ENCODE peak calls at places on chromosomes 1 and 21, in ten cellular contexts. R is aorta, I is H1, W is IMR-90, N is colonic mucosa, M is HCT116, B is neuronal stem cell, K is right lobe of liver, F is adrenal gland, O is AG04450. H is an unnamed sample. For H3K9me3, the result is how much of the 10 kb centered on the place peaks cover.

GRCh38 chr1:232459826-232460225 is 170.1 kb downstream of the SIPA1L2 start:
- DNase-seq in O (no peak), M (no peak), N (no peak), B (no peak), F (no peak), I (no peak), K (no peak), W (no peak), R (no peak), H (no peak)

GRCh38 chr1:20180221-20181207 is 5.4 kb upstream of the UBXN10 start:
- DNase-seq in N (no peak), M (no peak), W (no peak), I (no peak), B (no peak), R (no peak), O (no peak), F (peak), K (no peak), H (no peak)

GRCh38 chr1:156648951-156649350 is 7.0 kb downstream of the BCAN start:
- DNase-seq in B (no peak), K (no peak), M (no peak), W (no peak), O (no peak), R (no peak), I (no peak), F (no peak), N (no peak), H (no peak)

GRCh38 chr1:221697924-221698425 is 43.9 kb downstream of the DUSP10 start:
- DNase-seq in B (no peak), I (no peak), R (no peak), F (no peak), K (no peak), N (no peak), O (no peak), M (no peak), W (peak), H (no peak)

GRCh38 chr1:184513966-184514365 is 127.1 kb downstream of the C1orf21 start:
- DNase-seq in W (peak), F (peak), B (no peak), K (peak), R (peak), O (no peak), M (no peak), I (no peak), N (no peak), H (no peak)

GRCh38 chr1:41840592-41841246 is 78.0 kb downstream of the HIVEP3 start:
- DNase-seq in F (no peak), M (peak), R (no peak), W (no peak), I (no peak), K (no peak), N (no peak), O (no peak), B (no peak), H (no peak)

GRCh38 chr1:71019248-71019647 is 28.4 kb downstream of the PTGER3 start:
- DNase-seq in O (no peak), R (no peak), B (no peak), I (no peak), F (no peak), N (no peak), M (no peak), W (no peak), K (no peak), H (no peak)

GRCh38 chr1:9910080-9910424 is at the start of gene CTNNBIP1:
- DNase-seq in M (no peak), O (no peak), I (no peak), W (no peak), K (no peak), N (no peak), R (no peak), F (no peak), B (no peak), H (no peak)

GRCh38 chr1:25487628-25488027 is 55.8 kb upstream of the LDLRAP1 start:
- DNase-seq in M (no peak), W (no peak), O (no peak), R (no peak), N (no peak), F (no peak), K (no peak), B (no peak), I (no peak), H (no peak)

GRCh38 chr1:1098656-1099425 is 17.0 kb downstream of the C1orf159 start:
- DNase-seq in I (no peak), F (no peak), B (no peak), O (no peak), R (no peak), W (no peak), M (no peak), N (no peak), K (no peak), H (no peak)

GRCh38 chr1:113396585-113396984 is 6.3 kb downstream of the MAGI3 start:
- DNase-seq in B (no peak), W (peak), K (no peak), O (peak), I (no peak), R (no peak), N (no peak), F (no peak), M (peak), H (no peak)

GRCh38 chr1:12003762-12004161 is 15.5 kb upstream of the MIIP start:
- DNase-seq in I (no peak), F (no peak), K (no peak), O (no peak), M (no peak), B (no peak), W (no peak), R (no peak), N (no peak), H (no peak)

GRCh38 chr1:197776348-197777082 is 1.2 kb upstream of the DENND1B start:
- DNase-seq in M (peak), B (no peak), K (no peak), O (no peak), R (no peak), I (no peak), F (no peak), N (no peak), W (peak), H (no peak)

GRCh38 chr1:160542303-160542945 is 19.4 kb upstream of the SLAMF6 start:
- DNase-seq in N (no peak), M (no peak), K (no peak), B (no peak), F (no peak), I (no peak), O (no peak), W (no peak), R (no peak), H (no peak)

GRCh38 chr1:101451888-101452287 is 215.1 kb downstream of the S1PR1 start:
- DNase-seq in N (no peak), M (no peak), F (no peak), B (no peak), R (no peak), I (no peak), K (no peak), W (no peak), O (no peak), H (no peak)

GRCh38 chr1:226519135-226519534 is 29.4 kb upstream of the STUM start:
- DNase-seq in M (no peak), B (no peak), N (peak), I (no peak), K (no peak), F (no peak), O (no peak), W (no peak), R (no peak), H (no peak)

GRCh38 chr1:210855440-210855839 is 278.5 kb downstream of the KCNH1 start:
- DNase-seq in F (no peak), O (no peak), M (no peak), B (no peak), R (no peak), I (no peak), W (no peak), N (no peak), K (no peak), H (no peak)

GRCh38 chr1:231860221-231861088 is 233.9 kb downstream of the DISC1 start:
- DNase-seq in M (no peak), K (no peak), F (no peak), N (no peak), W (no peak), I (no peak), O (no peak), R (no peak), B (no peak), H (no peak)

GRCh38 chr21:29812947-29813346 is 126.8 kb downstream of the GRIK1 start:
- DNase-seq in I (no peak), F (no peak), N (no peak), R (no peak), M (no peak), O (no peak), B (no peak), K (no peak), W (no peak), H (no peak)

GRCh38 chr1:3011631-3012510 is 9.4 kb upstream of the ACTRT2 start:
- DNase-seq in R (no peak), O (no peak), I (no peak), K (no peak), B (no peak), N (no peak), F (no peak), W (no peak), M (no peak), H (peak)

GRCh38 chr1:903305-903704 is 20.4 kb upstream of the SAMD11 start:
- DNase-seq in M (no peak), O (no peak), W (no peak), I (no peak), B (no peak), K (no peak), F (no peak), N (no peak), R (peak), H (no peak)

GRCh38 chr1:27526569-27527222 is 36.7 kb upstream of the WASF2 start:
- DNase-seq in M (no peak), N (no peak), F (no peak), I (no peak), K (no peak), O (no peak), R (no peak), B (no peak), W (peak), H (no peak)

GRCh38 chr1:37998913-37999433 is 6.3 kb downstream of the FHL3 start:
- DNase-seq in B (no peak), F (no peak), M (no peak), K (no peak), R (peak), O (no peak), N (no peak), I (no peak), W (no peak), H (no peak)

GRCh38 chr1:169680377-169681019 is 30.9 kb downstream of the SELL start:
- DNase-seq in M (no peak), N (no peak), R (no peak), O (no peak), K (no peak), B (no peak), I (no peak), F (no peak), W (no peak), H (no peak)

GRCh38 chr1:70247768-70248167 is 26.6 kb downstream of the SRSF11 start:
- DNase-seq in N (no peak), I (no peak), B (no peak), O (no peak), M (no peak), K (no peak), W (no peak), R (no peak), F (no peak), H (no peak)

GRCh38 chr21:18002393-18002792 is 183.2 kb upstream of the C21orf91 start:
- DNase-seq in B (no peak), F (no peak), K (no peak), M (no peak), I (no peak), N (no peak), W (no peak), R (no peak), O (no peak), H (no peak)

GRCh38 chr1:184684285-184685077 is 70.2 kb downstream of the EDEM3 start:
- DNase-seq in O (no peak), W (no peak), F (no peak), M (no peak), I (no peak), R (peak), N (no peak), K (no peak), B (no peak), H (no peak)

GRCh38 chr1:172089768-172090510 is 248.6 kb downstream of the DNM3 start:
- DNase-seq in N (peak), W (peak), K (peak), O (no peak), M (peak), R (peak), F (peak), I (peak), B (peak), H (peak)

GRCh38 chr1:96918406-96918805 is 196.8 kb downstream of the PTBP2 start:
- DNase-seq in R (no peak), N (no peak), B (no peak), O (no peak), I (no peak), F (no peak), K (no peak), M (no peak), W (peak), H (no peak)

GRCh38 chr1:245969274-245969673 is 537.8 kb downstream of the SMYD3 start:
- DNase-seq in I (no peak), M (no peak), R (no peak), B (no peak), O (peak), N (no peak), F (peak), K (no peak), W (peak), H (no peak)

GRCh38 chr1:110150330-110151174 is at the start of gene SLC6A17:
- DNase-seq in B (peak), F (peak), M (peak), W (peak), K (no peak), O (no peak), R (no peak), N (no peak), I (peak), H (no peak)

GRCh38 chr1:45569962-45570581 is 13.8 kb upstream of the NASP start:
- DNase-seq in W (peak), F (peak), O (peak), K (peak), R (peak), B (peak), M (peak), I (peak), N (peak), H (peak)

GRCh38 chr21:8992731-8993174 is 1528.6 kb upstream of the TPTE start:
- DNase-seq in O (no peak), I (no peak), N (no peak), M (no peak), W (no peak), K (peak), F (no peak), R (no peak), B (no peak), H (no peak)

GRCh38 chr21:8991088-8991907 is 1530.1 kb upstream of the TPTE start:
- DNase-seq in M (no peak), W (no peak), N (no peak), F (no peak), I (no peak), R (no peak), K (no peak), B (no peak), O (no peak), H (no peak)

GRCh38 chr21:8994640-8995511 is 1526.5 kb upstream of the TPTE start:
- DNase-seq in F (no peak), B (no peak), M (no peak), W (no peak), N (no peak), I (no peak), R (no peak), K (no peak), O (no peak), H (no peak)

GRCh38 chr21:8993284-8993942 is 1528.0 kb upstream of the TPTE start:
- DNase-seq in R (no peak), O (no peak), B (no peak), F (no peak), K (no peak), I (no peak), N (no peak), M (no peak), W (no peak), H (no peak)

DNA sequence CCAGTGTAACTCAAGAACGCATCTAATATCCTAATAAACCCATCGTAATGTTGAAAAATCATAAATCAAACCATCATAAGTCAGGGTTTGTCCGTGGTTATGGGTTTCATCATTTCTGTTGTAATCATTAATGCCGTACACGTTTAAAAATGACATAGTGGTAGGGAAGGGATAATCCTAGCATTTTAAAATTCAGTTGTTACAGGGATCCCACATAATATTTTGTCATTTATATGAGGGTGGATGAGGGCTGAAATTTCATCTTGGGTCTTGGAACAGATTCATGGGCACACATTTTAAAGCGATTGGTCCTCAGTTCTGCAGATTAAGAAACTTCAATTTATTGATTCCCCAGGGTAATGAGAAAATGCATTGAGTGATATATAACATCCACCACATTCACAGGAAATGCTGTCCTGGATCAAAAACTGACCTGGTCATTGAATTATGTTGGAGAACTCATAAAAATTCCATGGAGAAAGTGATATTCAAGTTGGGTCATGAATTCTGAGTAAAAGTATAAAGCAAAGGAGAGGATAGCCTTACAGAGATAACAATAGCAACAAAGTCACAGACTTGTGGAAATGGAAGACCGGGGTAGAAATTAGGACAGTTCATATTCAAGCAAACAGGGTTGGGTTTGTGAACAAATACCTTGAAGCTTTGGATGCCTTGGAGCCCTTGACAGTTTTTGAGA is 1527.3 kb upstream of the TPTE start:
- DNase-seq in F (no peak), I (no peak), N (no peak), W (no peak), M (no peak), R (no peak), O (no peak), B (no peak), K (no peak), H (no peak)
- H3K9me3 ChIP-seq in F (under half), I (half or more), N (under half), W (under half), M (under half), R (under half), O (under half), B (under half), K (under half), H (under half)

GRCh38 chr21:46606427-46606813 is 1.5 kb upstream of the S100B start:
- DNase-seq in R (no peak), M (no peak), F (no peak), I (no peak), K (no peak), O (no peak), W (no peak), N (no peak), B (no peak), H (no peak)

GRCh38 chr21:46610018-46610701 is 5.3 kb upstream of the S100B start:
- DNase-seq in F (no peak), W (no peak), I (no peak), K (no peak), O (no peak), M (no peak), B (no peak), N (no peak), R (no peak), H (no peak)

GRCh38 chr21:46607605-46608004 is 2.7 kb upstream of the S100B start:
- DNase-seq in F (no peak), K (no peak), R (no peak), W (no peak), N (no peak), M (no peak), I (no peak), B (no peak), O (no peak), H (no peak)

GRCh38 chr21:46605759-46606426 is 1.0 kb upstream of the S100B start:
- DNase-seq in W (no peak), F (no peak), B (no peak), N (no peak), R (peak), M (no peak), K (no peak), I (no peak), O (no peak), H (peak)

DNA sequence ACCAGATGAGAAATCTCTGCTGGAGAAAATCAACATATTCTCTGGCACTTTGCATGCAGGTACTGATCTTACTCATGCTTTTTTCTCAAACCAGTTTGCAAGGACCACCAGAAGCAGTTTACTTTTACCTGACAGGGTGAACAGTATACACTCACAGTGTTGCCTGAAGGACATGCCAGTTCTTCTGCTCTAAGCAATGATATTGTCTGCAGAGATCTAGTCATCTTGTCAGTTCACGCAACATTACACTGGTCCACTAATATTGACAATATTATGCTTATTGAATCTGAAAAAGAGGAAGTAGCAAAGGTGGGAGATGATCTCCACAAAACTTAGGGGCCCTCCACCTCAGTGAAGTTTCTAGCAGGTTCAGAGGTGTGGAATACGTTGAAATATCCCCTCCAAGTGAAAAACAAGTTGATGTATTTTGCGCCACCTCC is 3.8 kb upstream of the S100B start:
- DNase-seq in M (no peak), W (no peak), N (no peak), R (no peak), F (no peak), B (no peak), O (no peak), I (no peak), K (no peak), H (no peak)
- H3K9me3 ChIP-seq in M (under half), W (under half), N (under half), R (under half), F (under half), B (under half), O (under half), I (under half), K (under half), H (under half)

DNA sequence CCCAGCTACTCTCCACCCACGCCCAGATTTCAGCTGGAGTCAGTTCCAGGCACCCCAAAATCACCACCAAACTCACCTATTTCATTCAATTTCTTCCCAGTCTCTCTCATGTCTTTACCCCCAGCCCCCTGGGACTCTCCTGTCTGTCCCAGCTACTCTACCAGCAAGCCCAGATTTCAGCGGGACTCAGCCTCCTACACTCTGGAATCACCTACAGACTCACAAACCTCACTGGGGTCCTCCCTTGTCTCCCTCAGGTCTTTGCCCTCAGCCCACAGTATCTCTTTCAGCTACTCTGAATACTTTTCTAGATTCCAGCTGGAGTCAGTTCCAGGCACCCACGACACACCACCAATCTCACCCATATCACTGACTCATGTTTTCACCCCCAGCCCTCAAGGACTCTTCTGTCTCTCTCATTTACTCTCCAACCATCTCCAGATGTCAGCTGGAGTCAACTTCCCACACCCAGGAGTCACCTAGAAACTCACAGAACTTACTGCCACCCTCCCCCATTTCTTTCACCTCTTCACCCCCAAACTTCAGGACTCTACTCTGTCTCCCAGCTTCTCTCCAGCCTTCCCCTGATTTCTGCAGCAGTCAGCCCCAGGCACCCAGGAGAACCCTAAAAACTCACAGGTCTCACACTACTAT is 1529.3 kb upstream of the TPTE start:
- DNase-seq in R (no peak), O (no peak), N (no peak), W (no peak), K (no peak), I (no peak), M (no peak), B (no peak), F (no peak), H (no peak)
- H3K9me3 ChIP-seq in R (under half), O (under half), N (under half), W (under half), K (under half), I (half or more), M (under half), B (under half), F (under half), H (under half)

GRCh38 chr1:106290805-106291537 is 765.5 kb upstream of the PRMT6 start:
- DNase-seq in F (no peak), B (no peak), N (no peak), R (no peak), I (no peak), W (no peak), M (no peak), K (no peak), O (no peak), H (no peak)

GRCh38 chr1:106296431-106296830 is 760.0 kb upstream of the PRMT6 start:
- DNase-seq in O (no peak), R (no peak), I (no peak), F (no peak), K (no peak), N (no peak), M (no peak), W (no peak), B (no peak), H (no peak)

GRCh38 chr1:106289265-106289664 is 767.2 kb upstream of the PRMT6 start:
- DNase-seq in N (no peak), R (no peak), I (no peak), M (no peak), W (no peak), O (no peak), B (no peak), K (no peak), F (no peak), H (no peak)

GRCh38 chr1:106292130-106292529 is 764.3 kb upstream of the PRMT6 start:
- DNase-seq in R (no peak), M (no peak), K (no peak), F (no peak), O (no peak), I (no peak), N (no peak), B (no peak), W (no peak), H (no peak)
- H3K9me3 ChIP-seq in R (under half), M (under half), K (under half), F (under half), O (under half), I (under half), N (under half), B (under half), W (under half), H (under half)

GRCh38 chr1:17759114-17759513 is 4.0 kb downstream of the ACTL8 start:
- DNase-seq in B (no peak), O (no peak), W (no peak), M (peak), R (peak), K (no peak), F (no peak), N (peak), I (peak), H (peak)
- H3K9me3 ChIP-seq in B (under half), O (under half), W (under half), M (under half), R (under half), K (under half), F (under half), N (under half), I (half or more), H (under half)

H was measured in lower lobe of right lung.